ENCODE peak calls at places on chromosome 11, in nine cellular contexts. C, U, D, H, P, G, O, Q and Y are unnamed samples.

GRCh38 chr11:76621466-76621865 is 49.1 kb downstream of the LRRC32 start:
- DNase-seq in C (no peak), U (no peak), D (no peak), H (no peak), P (peak; percentile 54), G (peak; percentile 62), O (no peak), Q (no peak), Y (no peak)

GRCh38 chr11:122505304-122506006 is 150.1 kb upstream of the UBASH3B start:
- DNase-seq in C (peak; percentile 23), U (peak; percentile 100), D (peak; percentile 90), H (peak; percentile 12), P (peak; percentile 90), G (peak; percentile 92), O (peak; percentile 69), Q (peak; percentile 9), Y (peak; percentile 13)

GRCh38 chr11:103889679-103890078 is 146.8 kb upstream of the DDI1 start:
- DNase-seq in C (no peak), U (no peak), D (no peak), H (no peak), P (no peak), G (no peak), O (no peak), Q (no peak), Y (no peak)

GRCh38 chr11:10916674-10917073 is 58.8 kb upstream of the ZBED5 start:
- DNase-seq in C (no peak), U (no peak), D (peak; percentile 57), H (no peak), P (no peak), G (no peak), O (no peak), Q (no peak), Y (no peak)

GRCh38 chr11:35955636-35956035 is 11.8 kb downstream of the LDLRAD3 start:
- DNase-seq in C (no peak), U (no peak), D (no peak), H (no peak), P (no peak), G (no peak), O (no peak), Q (no peak), Y (no peak)

GRCh38 chr11:121389651-121390050 is 62.5 kb upstream of the SORL1 start:
- DNase-seq in C (no peak), U (peak; percentile 15), D (no peak), H (no peak), P (no peak), G (no peak), O (no peak), Q (no peak), Y (no peak)

GRCh38 chr11:114773541-114774338 is 95.4 kb downstream of the NXPE2 start:
- DNase-seq in C (no peak), U (no peak), D (no peak), H (no peak), P (no peak), G (no peak), O (no peak), Q (no peak), Y (no peak)

GRCh38 chr11:19872526-19873135 is 160.0 kb downstream of the NAV2 start:
- DNase-seq in C (no peak), U (no peak), D (no peak), H (no peak), P (no peak), G (no peak), O (no peak), Q (no peak), Y (no peak)

GRCh38 chr11:94602430-94603372 is 35.5 kb downstream of the PIWIL4 start:
- DNase-seq in C (no peak), U (peak; percentile 77), D (no peak), H (no peak), P (no peak), G (peak; percentile 78), O (peak; percentile 63), Q (no peak), Y (peak; percentile 44)

GRCh38 chr11:111322534-111322933 is 24.2 kb downstream of the POU2AF3 start:
- DNase-seq in C (no peak), U (no peak), D (no peak), H (no peak), P (no peak), G (no peak), O (no peak), Q (no peak), Y (no peak)

GRCh38 chr11:64314805-64315561 is 2.4 kb downstream of the TRMT112 start:
- DNase-seq in C (no peak), U (no peak), D (no peak), H (no peak), P (no peak), G (no peak), O (no peak), Q (no peak), Y (no peak)

GRCh38 chr11:64317325-64317960 is at the start of gene TRMT112:
- DNase-seq in C (peak; percentile 99), U (peak; percentile 96), D (peak; percentile 93), H (peak; percentile 99), P (peak; percentile 99), G (peak; percentile 99), O (peak; percentile 100), Q (peak; percentile 91), Y (peak; percentile 99)

GRCh38 chr11:64312947-64313346 is 4.4 kb downstream of the TRMT112 start:
- DNase-seq in C (peak; percentile 9), U (no peak), D (no peak), H (no peak), P (no peak), G (no peak), O (no peak), Q (no peak), Y (no peak)

GRCh38 chr11:64313491-64314145 is 3.7 kb downstream of the TRMT112 start:
- DNase-seq in C (no peak), U (peak; percentile 56), D (no peak), H (no peak), P (no peak), G (peak; percentile 88), O (no peak), Q (no peak), Y (no peak)

GRCh38 chr11:64314146-64314804 is 3.1 kb downstream of the TRMT112 start:
- DNase-seq in C (no peak), U (no peak), D (no peak), H (no peak), P (no peak), G (no peak), O (no peak), Q (no peak), Y (no peak)
- H3K4me3 ChIP-seq in C (no peak overlapping the region), U (peak overlapping the region; percentile 33), D (no peak overlapping the region), H (no peak overlapping the region), P (no peak overlapping the region), G (no peak overlapping the region), O (no peak overlapping the region), Q (no peak overlapping the region), Y (no peak overlapping the region)

GRCh38 chr11:65417702-65418430 is 4.7 kb upstream of the NEAT1 start:
- DNase-seq in C (peak; percentile 51), U (peak; percentile 46), D (no peak), H (peak; percentile 46), P (peak; percentile 83), G (peak; percentile 92), O (peak; percentile 46), Q (no peak), Y (no peak)

GRCh38 chr11:65419773-65420481 is 2.7 kb upstream of the NEAT1 start:
- DNase-seq in C (peak; percentile 57), U (peak; percentile 96), D (peak; percentile 91), H (peak; percentile 60), P (peak; percentile 97), G (peak; percentile 98), O (peak; percentile 85), Q (peak; percentile 65), Y (no peak)

GRCh38 chr11:65419460-65419772 is 3.2 kb upstream of the NEAT1 start:
- DNase-seq in C (no peak), U (no peak), D (no peak), H (no peak), P (peak; percentile 78), G (peak; percentile 77), O (no peak), Q (no peak), Y (no peak)

GRCh38 chr11:65418431-65418680 is 4.2 kb upstream of the NEAT1 start:
- DNase-seq in C (no peak), U (no peak), D (no peak), H (no peak), P (no peak), G (no peak), O (no peak), Q (no peak), Y (no peak)

DNA sequence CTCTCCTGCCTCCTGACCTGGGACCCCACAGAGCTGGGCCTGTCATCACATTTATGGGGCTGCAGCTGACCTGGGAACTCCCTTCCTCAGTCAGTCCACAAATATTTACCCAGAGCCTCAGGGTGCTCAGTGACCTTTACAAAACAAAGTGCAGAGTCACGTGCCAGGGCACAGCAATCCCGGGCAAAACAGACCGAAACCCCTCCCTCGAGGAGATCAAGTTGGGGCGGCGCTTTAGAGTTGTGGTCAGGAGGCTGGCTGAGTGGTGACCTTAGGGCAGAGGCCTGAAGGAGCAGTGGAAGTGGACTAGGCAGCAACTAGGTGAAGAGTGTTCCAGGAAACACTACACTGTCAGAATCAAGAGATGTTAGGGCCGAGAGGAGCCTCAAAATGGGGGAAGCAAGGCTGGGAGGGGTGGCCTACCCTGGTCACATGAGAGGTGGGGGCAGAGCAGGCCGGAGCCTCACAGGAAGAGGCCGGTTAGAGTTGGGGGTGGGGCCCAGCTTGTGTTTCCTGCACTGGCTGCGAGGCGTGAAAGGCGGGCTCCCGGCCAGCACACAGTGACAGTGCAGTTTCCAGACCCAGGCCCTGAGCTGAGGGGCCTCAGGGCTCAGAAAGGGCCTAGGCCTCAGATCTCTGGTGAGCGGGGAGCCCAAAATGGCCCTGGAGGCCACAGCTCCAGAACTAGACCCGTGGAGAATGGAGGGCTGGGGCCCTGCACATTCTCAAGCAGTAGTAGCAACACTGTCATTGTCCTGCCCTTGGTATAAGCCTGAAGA is 3.7 kb upstream of the NEAT1 start:
- DNase-seq in C (peak; percentile 77), U (peak; percentile 95), D (peak; percentile 98), H (peak; percentile 52), P (peak; percentile 99), G (peak; percentile 99), O (peak; percentile 99), Q (peak; percentile 94), Y (peak; percentile 92)
- H3K4me3 ChIP-seq in C (peak overlapping the region; percentile 76), U (peak overlapping the region; percentile 57), D (peak overlapping the region; percentile 21), H (peak overlapping the region; percentile 82), P (peak overlapping the region; percentile 91), G (peak overlapping the region; percentile 76), O (peak overlapping the region; percentile 6), Q (peak overlapping the region; percentile 5), Y (peak overlapping the region; percentile 97)

GRCh38 chr11:96309643-96310017 is 33.4 kb downstream of the MAML2 start:
- DNase-seq in C (no peak), U (no peak), D (no peak), H (no peak), P (no peak), G (no peak), O (no peak), Q (no peak), Y (no peak)
- H3K4me3 ChIP-seq in C (no peak overlapping the region), U (no peak overlapping the region), D (no peak overlapping the region), H (no peak overlapping the region), P (no peak overlapping the region), G (no peak overlapping the region), O (no peak overlapping the region), Q (no peak overlapping the region), Y (no peak overlapping the region)

DNA sequence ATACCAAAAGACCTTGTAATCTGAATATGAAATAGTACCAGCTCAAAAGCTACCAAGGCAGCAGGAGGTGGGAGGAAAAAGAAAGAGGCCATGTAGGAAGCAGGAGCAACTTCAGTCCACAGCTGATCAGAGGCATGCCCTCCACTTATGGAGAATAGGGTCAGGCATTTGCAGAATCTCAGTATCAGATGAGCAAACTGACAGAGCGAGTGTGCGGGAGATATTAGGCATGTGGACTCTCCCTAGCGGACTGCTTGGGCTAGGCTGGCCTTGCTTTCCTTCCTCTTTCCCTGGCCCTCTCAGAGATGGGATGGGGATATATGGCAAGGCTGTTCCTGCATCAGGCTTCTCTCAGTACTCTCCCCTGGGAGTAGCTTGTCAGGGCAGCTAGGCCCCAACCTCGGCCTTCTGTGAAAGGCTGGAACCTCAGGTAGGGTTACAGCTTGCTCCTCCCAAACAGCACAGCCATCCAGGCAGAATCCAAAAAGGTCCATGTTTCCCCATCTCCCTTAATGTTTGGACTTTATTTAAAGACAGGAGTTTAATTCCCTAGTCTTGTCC is 37.0 kb downstream of the ETS1 start:
- DNase-seq in C (no peak), U (no peak), D (no peak), H (no peak), P (no peak), G (no peak), O (no peak), Q (no peak), Y (no peak)
- H3K4me3 ChIP-seq in C (no peak overlapping the region), U (no peak overlapping the region), D (no peak overlapping the region), H (no peak overlapping the region), P (no peak overlapping the region), G (no peak overlapping the region), O (no peak overlapping the region), Q (no peak overlapping the region), Y (no peak overlapping the region)